ENCODE peak calls at places on chromosomes 16 and 17, in six cellular contexts. B is colonic mucosa, E is ascending aorta, G is IMR-90, M is transverse colon, K is foreskin fibroblast. J is an unnamed sample.

GRCh38 chr16:14576069-14576468 is 54.0 kb downstream of the PARN start:
- DNase-seq in B (no peak), E (no peak), G (no peak), M (no peak), K (no peak), J (no peak)

GRCh38 chr16:73616186-73616585 is 568.3 kb upstream of the ZFHX3 start:
- DNase-seq in B (no peak), E (no peak), G (no peak), M (no peak), K (no peak), J (no peak)

GRCh38 chr17:74749262-74750038 is 1.0 kb downstream of the NHERF1 start:
- DNase-seq in B (peak), E (no peak), G (no peak), M (peak), K (peak), J (no peak)

GRCh38 chr16:64089697-64090096 is 1032.2 kb downstream of the CDH11 start:
- DNase-seq in B (no peak), E (no peak), G (peak), M (no peak), K (peak), J (no peak)

GRCh38 chr16:67669499-67670101 is 3.0 kb downstream of the C16orf86 start:
- DNase-seq in B (no peak), E (no peak), G (no peak), M (no peak), K (no peak), J (no peak)

GRCh38 chr17:53749178-53749577 is 73.5 kb upstream of the KIF2B start:
- DNase-seq in B (no peak), E (no peak), G (no peak), M (no peak), K (no peak), J (no peak)

GRCh38 chr17:19596869-19597268 is 51.7 kb upstream of the ALDH3A2 start:
- DNase-seq in B (no peak), E (no peak), G (no peak), M (no peak), K (no peak), J (no peak)

GRCh38 chr17:81459224-81459623 is 53.4 kb downstream of the ACTG1 start:
- DNase-seq in B (no peak), E (no peak), G (no peak), M (no peak), K (no peak), J (no peak)

GRCh38 chr16:21162661-21163151 is 4.2 kb downstream of the LDAF1 start:
- DNase-seq in B (no peak), E (no peak), G (peak), M (no peak), K (peak), J (no peak)

DNA sequence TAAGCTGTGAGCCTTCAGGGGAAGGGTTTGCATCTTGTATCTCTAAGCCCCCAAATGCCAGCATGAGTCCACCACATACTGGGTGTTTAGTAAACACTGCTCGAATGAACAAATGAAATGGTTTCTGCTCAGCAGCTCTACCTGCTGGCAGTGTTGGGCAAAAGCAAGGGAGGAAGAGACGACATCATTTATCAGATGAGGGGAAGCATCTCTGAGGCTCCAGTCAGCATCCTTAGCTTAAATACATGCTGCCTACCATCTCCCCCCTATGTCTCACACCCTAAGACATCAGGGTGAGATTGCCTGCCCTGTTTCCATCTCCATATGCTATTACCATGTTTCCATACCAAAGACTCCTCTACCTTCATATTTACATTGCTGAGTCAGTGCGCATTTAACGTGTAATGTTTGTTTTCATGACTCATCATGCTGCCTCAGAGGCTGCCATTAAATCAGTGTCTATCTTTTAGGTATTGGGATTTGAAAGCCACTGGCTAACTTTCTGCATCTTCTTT is 379.8 kb downstream of the UTP18 start:
- DNase-seq in B (no peak), E (no peak), G (no peak), M (no peak), K (no peak), J (no peak)
- TF ChIP-seq CTCF in B (no peak), E (no peak), G (no peak), M (no peak), K (no peak), J (peak)

DNA sequence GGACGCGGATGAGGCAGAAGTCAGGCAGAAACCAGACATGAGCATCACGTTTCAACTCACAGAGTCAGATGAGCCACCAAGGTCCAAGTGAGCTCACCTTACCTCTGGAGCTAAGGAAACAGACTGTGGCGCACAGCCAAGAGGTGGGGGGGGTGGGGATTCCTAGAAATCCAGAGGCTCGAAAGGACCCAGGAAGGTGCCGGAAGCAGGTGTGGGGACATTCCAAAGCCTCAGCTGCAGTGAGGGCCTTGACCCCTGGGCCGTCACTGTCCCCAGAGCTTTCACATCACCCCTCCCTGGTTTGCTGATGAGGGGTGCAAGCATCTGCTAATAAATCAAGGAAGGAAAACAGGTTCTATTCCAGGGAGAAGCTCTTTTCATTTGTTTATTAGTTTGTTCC is 29.3 kb upstream of the RCVRN start:
- DNase-seq in B (no peak), E (no peak), G (no peak), M (no peak), K (no peak), J (no peak)
- TF ChIP-seq CTCF in B (no peak), E (no peak), G (no peak), M (no peak), K (no peak), J (no peak)

GRCh38 chr16:24538756-24539294 is 541 bp upstream of the RBBP6 start:
- DNase-seq in B (no peak), E (no peak), G (no peak), M (no peak), K (no peak), J (peak)

GRCh38 chr16:24537474-24538337 is 1.7 kb upstream of the RBBP6 start:
- DNase-seq in B (no peak), E (no peak), G (no peak), M (no peak), K (no peak), J (no peak)

GRCh38 chr16:24539850-24540484 is 601 bp downstream of the RBBP6 start:
- DNase-seq in B (peak), E (no peak), G (peak), M (peak), K (peak), J (no peak)

GRCh38 chr16:24540575-24541240 is 1.3 kb downstream of the RBBP6 start:
- DNase-seq in B (peak), E (no peak), G (peak), M (no peak), K (peak), J (no peak)

GRCh38 chr16:24539295-24539849 is at the start of gene RBBP6:
- DNase-seq in B (peak), E (peak), G (peak), M (peak), K (peak), J (peak)
- TF ChIP-seq CTCF in B (no peak), E (peak), G (peak), M (peak), K (peak), J (peak)

DNA sequence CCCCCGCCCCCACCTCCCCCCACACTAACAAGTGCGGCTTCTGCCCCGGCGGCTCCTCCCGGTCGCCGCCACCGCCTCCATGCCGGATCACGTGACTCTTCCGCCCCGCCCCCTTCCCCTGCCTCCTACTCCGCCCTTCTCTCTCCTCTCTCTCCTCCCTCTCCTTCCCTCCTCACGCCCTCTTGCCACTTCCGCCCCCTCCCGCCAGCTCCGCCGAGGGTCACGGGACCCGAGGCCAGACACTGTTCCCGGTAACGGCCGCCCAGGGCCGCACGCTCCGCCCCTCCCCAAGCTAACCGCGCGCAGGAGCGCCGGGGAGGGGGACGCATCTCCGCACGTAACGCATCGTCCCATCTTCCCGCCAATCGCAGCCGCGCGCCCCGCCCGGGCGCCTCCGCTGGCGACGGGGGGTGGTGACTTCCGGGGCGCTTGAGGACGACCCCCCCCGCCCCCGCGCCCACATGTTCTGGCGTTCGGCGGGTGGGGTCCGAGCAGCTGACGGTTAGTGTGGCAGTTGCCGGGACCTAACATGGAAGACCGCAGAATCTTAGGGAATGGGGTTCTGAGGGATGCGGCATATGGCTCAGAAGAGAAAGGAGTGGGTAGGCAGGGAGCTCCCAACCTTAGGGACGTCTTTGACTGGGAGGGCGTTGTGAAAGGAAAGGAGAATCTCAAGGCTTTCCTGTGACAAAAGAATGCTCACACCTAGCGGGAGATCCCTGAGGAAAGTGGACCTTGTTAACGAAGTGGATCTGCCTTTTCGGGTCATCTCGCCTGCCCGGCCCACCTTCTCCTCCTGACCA is at the start of gene USP32:
- DNase-seq in B (peak), E (peak), G (peak), M (peak), K (peak), J (peak)
- TF ChIP-seq CTCF in B (peak), E (peak), G (peak), M (peak), K (peak), J (peak)

DNA sequence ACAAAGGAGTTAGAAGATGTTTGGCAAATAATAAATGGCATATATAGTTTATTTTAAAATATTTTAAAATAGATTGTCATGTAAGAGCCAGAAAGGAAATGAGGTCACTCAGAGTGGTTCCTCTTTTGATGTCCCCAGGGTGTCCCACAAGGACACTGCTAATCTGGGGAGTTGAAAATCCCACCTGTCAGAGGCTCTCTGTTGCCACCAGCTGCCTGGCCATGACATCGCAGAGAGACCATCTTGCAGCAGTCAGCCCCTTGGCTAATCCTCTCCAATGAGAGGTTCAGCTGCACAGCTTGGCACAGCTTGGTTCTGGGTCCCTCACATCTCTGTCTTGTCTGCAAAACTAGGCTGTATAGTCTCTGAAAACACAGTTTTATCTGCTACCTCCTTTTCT is 11.0 kb upstream of the RBFOX1 start:
- DNase-seq in B (no peak), E (no peak), G (no peak), M (no peak), K (no peak), J (no peak)
- TF ChIP-seq CTCF in B (no peak), E (no peak), G (no peak), M (no peak), K (no peak), J (no peak)